ENCODE peak calls at places on chromosome 11, in ten cellular contexts. One of them, this sample, is unnamed.

GRCh38 chr11:2574043-2574552 is 125.7 kb downstream of the KCNQ1OT1 start:
- DNase-seq in MM.1S: no peak
- DNase-seq in K562: no peak
- DNase-seq in endothelial cell of umbilical vein: no peak
- DNase-seq in HCT116: no peak
- DNase-seq in neural progenitor cell: no peak
- DNase-seq in GM23338: no peak
- DNase-seq in PC-9: no peak
- DNase-seq in fibroblast of lung: no peak
- DNase-seq in hepatocyte: no peak
- DNase-seq in this sample: no peak

GRCh38 chr11:60925685-60926267 is 1.5 kb downstream of the TMEM132A start:
- DNase-seq in HCT116: no peak
- DNase-seq in PC-9: peak; percentile 66
- DNase-seq in fibroblast of lung: peak; percentile 37
- DNase-seq in hepatocyte: no peak
- DNase-seq in GM23338: no peak
- DNase-seq in MM.1S: no peak
- DNase-seq in K562: no peak
- DNase-seq in endothelial cell of umbilical vein: no peak
- DNase-seq in neural progenitor cell: no peak
- DNase-seq in this sample: peak; percentile 91

GRCh38 chr11:57567210-57567511 is 311 bp downstream of the UBE2L6 start:
- DNase-seq in PC-9: no peak
- DNase-seq in K562: no peak
- DNase-seq in HCT116: no peak
- DNase-seq in MM.1S: peak; percentile 34
- DNase-seq in GM23338: no peak
- DNase-seq in fibroblast of lung: no peak
- DNase-seq in hepatocyte: no peak
- DNase-seq in neural progenitor cell: no peak
- DNase-seq in endothelial cell of umbilical vein: peak; percentile 18
- DNase-seq in this sample: peak; percentile 6

GRCh38 chr11:130528301-130528651 is 79.8 kb downstream of the ADAMTS15 start:
- DNase-seq in fibroblast of lung: peak; percentile 71
- DNase-seq in PC-9: peak; percentile 44
- DNase-seq in MM.1S: no peak
- DNase-seq in endothelial cell of umbilical vein: no peak
- DNase-seq in GM23338: no peak
- DNase-seq in neural progenitor cell: no peak
- DNase-seq in hepatocyte: no peak
- DNase-seq in K562: no peak
- DNase-seq in HCT116: no peak
- DNase-seq in this sample: peak; percentile 73

GRCh38 chr11:6062691-6063358 is 32.3 kb upstream of the OR56A1 start:
- DNase-seq in neural progenitor cell: no peak
- DNase-seq in fibroblast of lung: no peak
- DNase-seq in K562: no peak
- DNase-seq in GM23338: no peak
- DNase-seq in MM.1S: no peak
- DNase-seq in PC-9: no peak
- DNase-seq in hepatocyte: no peak
- DNase-seq in endothelial cell of umbilical vein: no peak
- DNase-seq in HCT116: no peak
- DNase-seq in this sample: no peak

GRCh38 chr11:119018074-119018938 is at the start of the genes RPS25 and TRAPPC4:
- DNase-seq in fibroblast of lung: peak; percentile 96
- DNase-seq in GM23338: peak; percentile 99
- DNase-seq in MM.1S: peak; percentile 97
- DNase-seq in HCT116: peak; percentile 94
- DNase-seq in PC-9: peak; percentile 96
- DNase-seq in K562: peak; percentile 85
- DNase-seq in neural progenitor cell: peak; percentile 96
- DNase-seq in hepatocyte: peak; percentile 97
- DNase-seq in endothelial cell of umbilical vein: peak; percentile 97
- DNase-seq in this sample: peak; percentile 99

GRCh38 chr11:103529217-103529684 is 420.0 kb downstream of the DYNC2H1 start:
- DNase-seq in GM23338: no peak
- DNase-seq in MM.1S: no peak
- DNase-seq in HCT116: no peak
- DNase-seq in K562: no peak
- DNase-seq in PC-9: peak; percentile 66
- DNase-seq in neural progenitor cell: peak; percentile 28
- DNase-seq in endothelial cell of umbilical vein: peak; percentile 75
- DNase-seq in fibroblast of lung: peak; percentile 88
- DNase-seq in hepatocyte: peak; percentile 9
- DNase-seq in this sample: peak; percentile 96

GRCh38 chr11:116459233-116459632 is 313.6 kb downstream of the BUD13 start:
- DNase-seq in endothelial cell of umbilical vein: no peak
- DNase-seq in fibroblast of lung: no peak
- DNase-seq in hepatocyte: no peak
- DNase-seq in K562: no peak
- DNase-seq in neural progenitor cell: no peak
- DNase-seq in GM23338: no peak
- DNase-seq in PC-9: no peak
- DNase-seq in MM.1S: no peak
- DNase-seq in HCT116: no peak
- DNase-seq in this sample: no peak

GRCh38 chr11:10326080-10326964 is 21.4 kb downstream of the ADM start:
- DNase-seq in endothelial cell of umbilical vein: peak; percentile 79
- DNase-seq in K562: no peak
- DNase-seq in PC-9: peak; percentile 67
- DNase-seq in neural progenitor cell: no peak
- DNase-seq in hepatocyte: peak; percentile 79
- DNase-seq in fibroblast of lung: peak; percentile 30
- DNase-seq in MM.1S: no peak
- DNase-seq in GM23338: no peak
- DNase-seq in HCT116: no peak
- DNase-seq in this sample: peak; percentile 31

GRCh38 chr11:119666463-119667131 is 62.4 kb downstream of the NECTIN1 start:
- DNase-seq in MM.1S: peak; percentile 68
- DNase-seq in fibroblast of lung: peak; percentile 25
- DNase-seq in GM23338: peak; percentile 90
- DNase-seq in K562: peak; percentile 79
- DNase-seq in HCT116: peak; percentile 18
- DNase-seq in neural progenitor cell: peak; percentile 88
- DNase-seq in endothelial cell of umbilical vein: peak; percentile 65
- DNase-seq in hepatocyte: peak; percentile 82
- DNase-seq in PC-9: peak; percentile 71
- DNase-seq in this sample: peak; percentile 89

GRCh38 chr11:5605849-5606248 is 9.4 kb downstream of the TRIM6 start:
- DNase-seq in endothelial cell of umbilical vein: no peak
- DNase-seq in hepatocyte: peak; percentile 31
- DNase-seq in GM23338: no peak
- DNase-seq in PC-9: peak; percentile 69
- DNase-seq in MM.1S: no peak
- DNase-seq in HCT116: no peak
- DNase-seq in K562: no peak
- DNase-seq in neural progenitor cell: no peak
- DNase-seq in fibroblast of lung: peak; percentile 91
- DNase-seq in this sample: peak; percentile 59

GRCh38 chr11:72589802-72590761 is 84.1 kb downstream of the PDE2A start:
- DNase-seq in neural progenitor cell: peak; percentile 83
- DNase-seq in fibroblast of lung: peak; percentile 10
- DNase-seq in GM23338: peak; percentile 89
- DNase-seq in MM.1S: peak; percentile 31
- DNase-seq in hepatocyte: peak; percentile 71
- DNase-seq in HCT116: no peak
- DNase-seq in endothelial cell of umbilical vein: peak; percentile 35
- DNase-seq in PC-9: no peak
- DNase-seq in K562: peak; percentile 78
- DNase-seq in this sample: peak; percentile 31

GRCh38 chr11:131867457-131868257 is 497.2 kb downstream of the NTM start:
- DNase-seq in PC-9: no peak
- DNase-seq in MM.1S: peak; percentile 34
- DNase-seq in HCT116: no peak
- DNase-seq in fibroblast of lung: peak; percentile 77
- DNase-seq in GM23338: peak; percentile 87
- DNase-seq in hepatocyte: peak; percentile 78
- DNase-seq in neural progenitor cell: peak; percentile 84
- DNase-seq in K562: no peak
- DNase-seq in endothelial cell of umbilical vein: peak; percentile 80
- DNase-seq in this sample: peak; percentile 77

GRCh38 chr11:61671527-61671926 is 8.7 kb upstream of the DAGLA start:
- DNase-seq in endothelial cell of umbilical vein: no peak
- DNase-seq in fibroblast of lung: no peak
- DNase-seq in hepatocyte: peak; percentile 73
- DNase-seq in K562: no peak
- DNase-seq in MM.1S: no peak
- DNase-seq in HCT116: no peak
- DNase-seq in neural progenitor cell: peak; percentile 68
- DNase-seq in GM23338: peak; percentile 75
- DNase-seq in PC-9: peak; percentile 33
- DNase-seq in this sample: peak; percentile 43

GRCh38 chr11:18536195-18536594 is 9.5 kb upstream of the TSG101 start:
- DNase-seq in HCT116: no peak
- DNase-seq in PC-9: no peak
- DNase-seq in hepatocyte: peak; percentile 5
- DNase-seq in GM23338: no peak
- DNase-seq in fibroblast of lung: no peak
- DNase-seq in K562: no peak
- DNase-seq in neural progenitor cell: no peak
- DNase-seq in MM.1S: no peak
- DNase-seq in endothelial cell of umbilical vein: no peak
- DNase-seq in this sample: peak; percentile 1

GRCh38 chr11:33590471-33590870 is 110.2 kb downstream of the C11orf91 start:
- DNase-seq in neural progenitor cell: no peak
- DNase-seq in GM23338: no peak
- DNase-seq in HCT116: no peak
- DNase-seq in endothelial cell of umbilical vein: no peak
- DNase-seq in PC-9: no peak
- DNase-seq in fibroblast of lung: no peak
- DNase-seq in MM.1S: no peak
- DNase-seq in hepatocyte: no peak
- DNase-seq in K562: no peak
- DNase-seq in this sample: no peak

DNA sequence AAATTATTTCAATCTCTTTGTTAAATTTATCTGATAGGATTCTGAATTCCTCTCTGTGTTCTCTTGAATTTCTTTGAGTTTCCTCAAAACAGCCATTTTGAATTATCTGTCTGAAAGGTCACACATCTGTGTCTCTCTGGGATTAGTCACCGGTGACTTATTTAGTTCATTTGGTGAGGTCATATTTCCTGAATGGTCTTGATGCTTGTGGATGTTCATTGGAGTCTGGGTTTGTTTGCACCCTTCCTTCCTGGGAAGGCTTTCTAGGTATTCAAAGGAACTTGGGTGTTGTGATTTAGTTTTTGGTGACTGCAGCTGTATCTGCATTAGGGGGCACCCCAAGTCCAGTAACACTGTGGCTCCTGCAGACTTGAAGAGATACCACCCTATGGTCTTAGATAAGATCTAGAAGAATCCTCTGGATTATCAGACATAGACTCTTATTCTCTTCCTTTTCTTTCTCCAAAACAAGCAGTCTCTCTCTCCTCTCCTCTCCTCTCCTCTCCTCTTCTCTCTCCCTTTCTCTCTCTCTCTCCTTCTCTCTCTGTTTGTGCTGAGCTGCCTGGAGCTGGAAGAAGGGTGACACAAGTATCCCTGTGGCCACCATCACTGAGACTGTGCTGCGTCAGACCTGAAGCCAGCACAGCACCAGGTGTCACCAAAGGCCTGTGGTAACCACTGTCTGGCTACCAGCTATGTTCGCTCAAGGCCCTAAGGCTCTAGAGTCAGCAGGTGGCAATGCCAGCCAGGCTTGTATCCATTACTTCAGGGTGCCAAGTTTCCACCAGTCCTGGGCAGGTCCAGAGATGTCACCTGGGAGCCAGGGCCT is 3.3 kb upstream of the HEPN1 start:
- DNase-seq in endothelial cell of umbilical vein: peak; percentile 60
- DNase-seq in K562: no peak
- DNase-seq in HCT116: no peak
- DNase-seq in GM23338: no peak
- DNase-seq in fibroblast of lung: peak; percentile 42
- DNase-seq in hepatocyte: no peak
- DNase-seq in MM.1S: peak; percentile 55
- DNase-seq in neural progenitor cell: no peak
- DNase-seq in PC-9: no peak
- DNase-seq in this sample: no peak
- H2AFZ ChIP-seq in endothelial cell of umbilical vein: no peak overlapping the region
- H2AFZ ChIP-seq in K562: no peak overlapping the region
- H2AFZ ChIP-seq in HCT116: no peak overlapping the region
- H2AFZ ChIP-seq in GM23338: no peak overlapping the region
- H2AFZ ChIP-seq in fibroblast of lung: no peak overlapping the region
- H2AFZ ChIP-seq in hepatocyte: no peak overlapping the region
- H2AFZ ChIP-seq in MM.1S: peak overlapping the region; percentile 22
- H2AFZ ChIP-seq in neural progenitor cell: no peak overlapping the region
- H2AFZ ChIP-seq in PC-9: no peak overlapping the region
- H2AFZ ChIP-seq in this sample: no peak overlapping the region

GRCh38 chr11:83172551-83172950 is 15.6 kb downstream of the PCF11 start:
- DNase-seq in neural progenitor cell: no peak
- DNase-seq in fibroblast of lung: no peak
- DNase-seq in hepatocyte: no peak
- DNase-seq in K562: no peak
- DNase-seq in MM.1S: no peak
- DNase-seq in GM23338: no peak
- DNase-seq in endothelial cell of umbilical vein: no peak
- DNase-seq in HCT116: no peak
- DNase-seq in PC-9: no peak
- DNase-seq in this sample: no peak
- H4K20me1 ChIP-seq in neural progenitor cell: peaks cover 76% of the 10 kb centered on the region
- H4K20me1 ChIP-seq in fibroblast of lung: no peaks in the 10 kb centered on the region
- H4K20me1 ChIP-seq in hepatocyte: peaks cover 77% of the 10 kb centered on the region
- H4K20me1 ChIP-seq in K562: peaks cover 12% of the 10 kb centered on the region
- H4K20me1 ChIP-seq in MM.1S: no peaks in the 10 kb centered on the region
- H4K20me1 ChIP-seq in GM23338: peaks cover 43% of the 10 kb centered on the region
- H4K20me1 ChIP-seq in endothelial cell of umbilical vein: peaks cover 20% of the 10 kb centered on the region
- H4K20me1 ChIP-seq in HCT116: peaks cover 16% of the 10 kb centered on the region
- H4K20me1 ChIP-seq in PC-9: peaks cover 80% of the 10 kb centered on the region
- H4K20me1 ChIP-seq in this sample: peaks cover 43% of the 10 kb centered on the region

GRCh38 chr11:124748100-124748418 is 4.0 kb downstream of the VSIG2 start:
- DNase-seq in endothelial cell of umbilical vein: no peak
- DNase-seq in fibroblast of lung: no peak
- DNase-seq in neural progenitor cell: no peak
- DNase-seq in MM.1S: no peak
- DNase-seq in K562: no peak
- DNase-seq in PC-9: no peak
- DNase-seq in GM23338: no peak
- DNase-seq in HCT116: no peak
- DNase-seq in hepatocyte: no peak
- DNase-seq in this sample: no peak
- TF ChIP-seq EZH2 in endothelial cell of umbilical vein: no peak
- TF ChIP-seq EZH2 in fibroblast of lung: no peak
- TF ChIP-seq EZH2 in neural progenitor cell: no peak
- TF ChIP-seq EZH2 in MM.1S: no peak
- TF ChIP-seq EZH2 in K562: no peak
- TF ChIP-seq EZH2 in PC-9: no peak
- TF ChIP-seq EZH2 in GM23338: peak; percentile 49
- TF ChIP-seq EZH2 in HCT116: no peak
- TF ChIP-seq EZH2 in hepatocyte: no peak
- TF ChIP-seq EZH2 in this sample: no peak

DNA sequence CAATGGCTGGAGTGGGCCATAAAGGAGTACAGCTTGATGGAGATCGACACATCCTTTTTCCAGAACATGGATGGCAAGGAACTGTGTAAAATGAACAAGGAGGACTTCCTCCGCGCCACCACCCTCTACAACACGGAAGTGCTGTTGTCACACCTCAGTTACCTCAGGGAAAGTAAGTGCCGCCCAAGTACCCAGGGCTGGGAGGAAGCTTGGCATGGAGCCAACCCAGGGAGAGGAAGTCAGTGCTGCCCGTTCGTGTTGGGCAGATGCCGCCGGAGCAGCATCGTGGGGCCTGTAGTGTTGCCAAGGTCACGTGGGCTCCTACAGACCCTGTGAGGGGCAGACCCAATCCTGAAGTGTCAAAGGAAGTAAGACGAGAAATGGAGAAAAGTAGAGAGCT is 78.9 kb downstream of the FLI1 start:
- DNase-seq in HCT116: no peak
- DNase-seq in neural progenitor cell: no peak
- DNase-seq in GM23338: no peak
- DNase-seq in PC-9: no peak
- DNase-seq in fibroblast of lung: no peak
- DNase-seq in hepatocyte: no peak
- DNase-seq in MM.1S: no peak
- DNase-seq in K562: no peak
- DNase-seq in endothelial cell of umbilical vein: peak; percentile 29
- DNase-seq in this sample: no peak
- H2AFZ ChIP-seq in HCT116: no peak overlapping the region
- H2AFZ ChIP-seq in neural progenitor cell: no peak overlapping the region
- H2AFZ ChIP-seq in GM23338: no peak overlapping the region
- H2AFZ ChIP-seq in PC-9: no peak overlapping the region
- H2AFZ ChIP-seq in fibroblast of lung: no peak overlapping the region
- H2AFZ ChIP-seq in hepatocyte: no peak overlapping the region
- H2AFZ ChIP-seq in MM.1S: no peak overlapping the region
- H2AFZ ChIP-seq in K562: no peak overlapping the region
- H2AFZ ChIP-seq in endothelial cell of umbilical vein: no peak overlapping the region
- H2AFZ ChIP-seq in this sample: no peak overlapping the region

This sample was measured in PC-3.